ENCODE peak calls at places on chromosomes 12 and 14, in four cellular contexts. F is GM20000; R is stimulated activated CD4-positive, alpha-beta T cell treated with anti-CD3 and anti-CD28 coated beads, Interleukin-4, amount 100 ng/mL, for 1 hour; K is EH. J is an unnamed sample.

GRCh38 chr12:94458882-94459772 is 540 bp downstream of the CEP83 start:
- DNase-seq in F (peak; percentile 14), R (no peak), K (peak; percentile 46), J (peak; percentile 32)

GRCh38 chr12:115216300-115216699 is 532.3 kb upstream of the TBX3 start:
- DNase-seq in F (no peak), R (no peak), K (no peak), J (no peak)

GRCh38 chr14:35877276-35877675 is 51.1 kb downstream of the BRMS1L start:
- DNase-seq in F (no peak), R (no peak), K (no peak), J (no peak)

GRCh38 chr12:122988036-122988435 is 7.6 kb downstream of the ARL6IP4 start:
- DNase-seq in F (no peak), R (no peak), K (no peak), J (no peak)

GRCh38 chr14:94392510-94392935 is 4.1 kb upstream of the SERPINA1 start:
- DNase-seq in F (peak; percentile 28), R (peak; percentile 10), K (peak; percentile 81), J (peak; percentile 44)

GRCh38 chr12:65800928-65801327 is 23.4 kb upstream of the HMGA2 start:
- DNase-seq in F (no peak), R (no peak), K (peak; percentile 75), J (no peak)

GRCh38 chr12:78933014-78933413 is 68.4 kb downstream of the SYT1 start:
- DNase-seq in F (no peak), R (no peak), K (no peak), J (no peak)

GRCh38 chr14:76950043-76951020 is 78.2 kb downstream of the IRF2BPL start:
- DNase-seq in F (no peak), R (no peak), K (peak; percentile 56), J (no peak)

GRCh38 chr12:49789992-49790391 is 38.2 kb downstream of the NCKAP5L start:
- DNase-seq in F (no peak), R (no peak), K (no peak), J (no peak)

GRCh38 chr12:119624971-119625370 is 31.4 kb downstream of the TMEM233 start:
- DNase-seq in F (no peak), R (no peak), K (no peak), J (no peak)

GRCh38 chr12:61870658-61871559 is 389.3 kb upstream of the USP15 start:
- DNase-seq in F (no peak), R (no peak), K (no peak), J (no peak)

GRCh38 chr14:77638738-77639137 is 22.3 kb upstream of the SPTLC2 start:
- DNase-seq in F (no peak), R (no peak), K (peak; percentile 97), J (no peak)